ENCODE peak calls at places on chromosome 17, in four cellular contexts. X is A549, N is PC-9, Q is IMR-90. P is an unnamed sample.
A peak's percentile ranks its signal among the peaks of the same experiment; 100 is the strongest.

GRCh38 chr17:43467981-43468541 is 15.7 kb upstream of the DHX8 start:
- DNase-seq in N (no peak), Q (peak; percentile 85), X (no peak), P (no peak)

GRCh38 chr17:74347646-74348045 is 14.0 kb downstream of the BTBD17 start:
- DNase-seq in X (no peak), N (no peak), Q (no peak), P (no peak)

GRCh38 chr17:40371261-40371929 is 6.9 kb upstream of the GJD3 start:
- DNase-seq in X (peak; percentile 70), Q (no peak), N (no peak), P (no peak)

GRCh38 chr17:15332338-15332737 is 9.1 kb downstream of the TEKT3 start:
- DNase-seq in Q (no peak), N (no peak), X (no peak), P (no peak)

GRCh38 chr17:57832711-57833596 is 16.9 kb downstream of the MRPS23 start:
- DNase-seq in N (peak; percentile 37), Q (peak; percentile 76), X (peak; percentile 68), P (peak; percentile 84)

GRCh38 chr17:29870836-29871430 is 59.1 kb downstream of the SSH2 start:
- DNase-seq in X (no peak), N (no peak), Q (no peak), P (no peak)

GRCh38 chr17:2054262-2054739 is 602 bp upstream of the HIC1 start:
- DNase-seq in Q (peak; percentile 55), N (peak; percentile 56), X (peak; percentile 83), P (no peak)

GRCh38 chr17:47633996-47634395 is 15.7 kb upstream of the KPNB1 start:
- DNase-seq in X (no peak), Q (no peak), N (no peak), P (no peak)

GRCh38 chr17:47220531-47220999 is 11.4 kb downstream of the MYL4 start:
- DNase-seq in Q (no peak), X (no peak), N (no peak), P (no peak)

GRCh38 chr17:82806645-82807044 is 33.2 kb downstream of the ZNF750 start:
- DNase-seq in Q (no peak), N (no peak), X (no peak), P (no peak)

GRCh38 chr17:4448197-4448980 is 14.6 kb downstream of the SPNS3 start:
- DNase-seq in X (no peak), Q (no peak), N (no peak), P (no peak)

GRCh38 chr17:80210348-80211108 is 9.6 kb downstream of the SGSH start:
- DNase-seq in N (no peak), Q (no peak), X (no peak), P (no peak)

GRCh38 chr17:1158879-1159278 is 20.9 kb downstream of the ABR start:
- DNase-seq in Q (peak; percentile 84), N (no peak), X (no peak), P (no peak)

GRCh38 chr17:77319211-77320031 is 178.7 kb downstream of the SEC14L1 start:
- DNase-seq in Q (peak; percentile 86), X (peak; percentile 93), N (peak; percentile 83), P (peak; percentile 97)

DNA sequence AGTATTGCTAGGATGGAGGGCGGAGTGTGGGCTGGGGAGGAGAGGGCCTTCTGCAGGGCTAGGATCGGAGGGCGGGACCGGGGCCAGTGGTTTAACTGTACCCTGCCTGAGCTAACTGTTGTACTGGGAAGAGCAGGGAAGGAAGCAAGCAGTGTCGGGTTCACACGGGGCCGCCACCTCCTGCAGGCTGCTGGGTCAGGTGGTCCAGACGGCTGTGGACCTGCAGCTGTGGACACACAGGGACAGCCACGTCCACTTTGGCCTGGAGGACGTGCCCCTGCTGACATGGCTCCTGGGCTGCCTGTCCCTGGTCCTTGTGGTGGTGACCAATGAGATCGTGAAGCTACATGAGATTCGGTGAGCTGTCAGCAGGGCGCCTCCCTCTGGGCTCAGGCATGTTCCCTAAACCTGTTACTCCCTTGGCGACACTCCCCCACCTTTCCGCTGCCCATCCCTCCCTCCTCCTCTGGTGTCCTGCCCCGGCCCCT is 16.6 kb downstream of the CASKIN2 start:
- DNase-seq in X (peak; percentile 44), N (no peak), Q (no peak), P (no peak)
- H3K27ac ChIP-seq in X (no peak overlapping the region), N (no peak overlapping the region), Q (no peak overlapping the region), P (no peak overlapping the region)

DNA sequence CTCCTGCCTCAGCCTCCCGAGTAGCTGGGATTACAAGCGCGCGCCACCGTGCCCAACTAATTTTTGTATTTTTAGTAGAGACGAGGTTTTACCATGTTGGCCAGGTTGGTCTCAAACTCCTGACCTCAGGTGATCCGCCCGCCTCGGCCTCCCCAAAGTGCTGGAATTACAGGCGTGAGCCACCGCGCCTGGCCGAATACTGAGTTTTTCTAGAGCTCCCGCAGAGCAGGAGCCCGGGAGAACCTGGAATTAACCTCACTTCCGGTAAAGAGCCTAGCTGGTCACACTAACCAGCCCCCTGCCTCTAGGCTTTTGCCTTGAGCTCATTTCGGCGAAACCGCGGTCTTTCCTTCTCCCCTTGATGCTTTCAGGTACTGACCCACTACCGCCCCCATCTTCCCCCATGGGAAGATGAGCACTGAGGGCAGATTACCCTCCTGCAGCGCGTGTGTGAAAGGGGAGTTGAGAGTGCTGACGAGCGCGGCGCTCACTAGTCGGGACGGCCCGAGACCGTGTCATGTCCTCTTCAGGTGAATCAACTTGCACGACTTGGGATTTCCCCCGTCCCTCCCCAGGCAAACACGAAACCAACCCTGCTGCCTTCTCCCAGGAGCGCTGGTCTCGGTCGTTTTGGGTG is 743 bp upstream of the NEK8 start:
- DNase-seq in X (peak; percentile 87), Q (peak; percentile 48), N (peak; percentile 60), P (no peak)
- H3K27ac ChIP-seq in X (peak overlapping the region; percentile 98), Q (peak overlapping the region; percentile 84), N (peak overlapping the region; percentile 97), P (peak overlapping the region; percentile 92)

GRCh38 chr17:45020354-45021138 is 30.9 kb downstream of the DCAKD start:
- DNase-seq in Q (peak; percentile 22), X (no peak), N (no peak), P (no peak)

GRCh38 chr17:45016237-45016636 is 35.2 kb downstream of the DCAKD start:
- DNase-seq in Q (no peak), N (no peak), X (no peak), P (no peak)

GRCh38 chr17:45016823-45017222 is 34.6 kb downstream of the DCAKD start:
- DNase-seq in X (peak; percentile 50), N (peak; percentile 11), Q (no peak), P (no peak)

GRCh38 chr17:45019177-45019711 is 32.2 kb downstream of the DCAKD start:
- DNase-seq in N (peak; percentile 55), X (peak; percentile 45), Q (peak; percentile 34), P (no peak)

GRCh38 chr17:45018514-45019176 is 32.8 kb downstream of the DCAKD start:
- DNase-seq in X (no peak), N (peak; percentile 12), Q (peak; percentile 11), P (no peak)
- H3K27ac ChIP-seq in X (peak overlapping the region; percentile 80), N (no peak overlapping the region), Q (peak overlapping the region; percentile 3), P (peak overlapping the region; percentile 80)

DNA sequence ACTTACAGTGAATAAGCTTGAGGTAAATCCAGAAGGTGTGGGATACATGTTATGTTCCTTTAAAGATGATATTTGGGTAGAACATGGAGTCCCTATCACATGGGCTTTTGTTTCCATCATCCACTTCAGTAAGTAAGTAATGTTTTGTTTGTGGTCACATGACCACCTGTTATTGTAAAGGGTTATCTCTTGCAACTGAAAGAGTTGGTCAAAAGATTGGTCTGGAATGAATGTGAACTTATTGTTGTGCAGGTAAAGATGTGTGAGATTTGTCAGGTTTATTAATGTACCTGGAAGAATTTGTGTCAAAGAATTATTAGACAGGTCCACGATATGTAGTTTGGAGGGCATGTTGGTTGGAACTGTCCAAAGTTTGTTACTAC is 1.6 kb downstream of the OMG start:
- DNase-seq in N (no peak), X (no peak), Q (no peak), P (no peak)
- H3K27ac ChIP-seq in N (no peak overlapping the region), X (no peak overlapping the region), Q (no peak overlapping the region), P (no peak overlapping the region)

DNA sequence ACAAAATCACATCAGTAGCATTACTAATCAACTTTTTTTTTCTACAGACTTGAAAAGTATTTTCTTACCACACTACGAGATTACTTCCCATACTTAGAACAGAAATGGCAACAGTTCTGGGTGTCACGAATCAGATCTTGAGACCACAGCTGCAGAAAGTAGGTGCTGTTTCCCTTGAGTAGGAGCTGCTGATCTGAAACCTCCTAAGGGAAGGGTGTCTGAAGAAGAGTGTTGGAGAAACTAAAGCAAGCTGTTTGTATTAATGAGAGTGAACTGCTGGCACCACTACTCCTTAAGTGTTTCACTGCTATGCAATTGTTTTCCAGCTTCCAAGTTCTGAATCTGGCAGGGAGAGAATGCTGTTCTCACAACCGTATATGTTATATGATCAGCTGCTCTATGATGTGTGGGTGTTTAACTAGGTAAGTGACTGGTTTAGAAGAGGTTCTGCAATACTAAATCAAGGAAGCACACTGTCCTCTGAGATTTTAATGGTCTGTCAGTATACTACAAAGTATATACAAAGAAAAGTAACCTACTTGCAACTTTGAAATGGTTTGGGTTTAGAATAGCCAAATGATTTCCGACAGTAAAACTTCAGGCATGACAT is 3.3 kb downstream of the ZNF652 start:
- DNase-seq in X (no peak), Q (no peak), N (no peak), P (no peak)
- H3K27ac ChIP-seq in X (no peak overlapping the region), Q (no peak overlapping the region), N (no peak overlapping the region), P (no peak overlapping the region)

GRCh38 chr17:50884354-50885311 is 18.5 kb upstream of the TOB1 start:
- DNase-seq in X (no peak), Q (no peak), N (peak; percentile 68), P (no peak)
- H3K27ac ChIP-seq in X (peak overlapping the region; percentile 59), Q (no peak overlapping the region), N (peak overlapping the region; percentile 85), P (no peak overlapping the region)

GRCh38 chr17:27559506-27559931 is 71.5 kb upstream of the LGALS9 start:
- DNase-seq in Q (peak; percentile 87), N (no peak), X (no peak), P (no peak)
- H3K27ac ChIP-seq in Q (peak overlapping the region; percentile 86), N (no peak overlapping the region), X (peak overlapping the region; percentile 67), P (peak overlapping the region; percentile 79)

GRCh38 chr17:73066148-73066884 is 26.2 kb downstream of the SLC39A11 start:
- DNase-seq in Q (peak; percentile 67), X (no peak), N (no peak), P (peak; percentile 26)

GRCh38 chr17:73069846-73070245 is 22.6 kb downstream of the SLC39A11 start:
- DNase-seq in N (no peak), X (no peak), Q (no peak), P (no peak)

GRCh38 chr17:73067075-73067474 is 25.4 kb downstream of the SLC39A11 start:
- DNase-seq in N (no peak), X (no peak), Q (peak; percentile 35), P (no peak)

GRCh38 chr17:73069164-73069774 is 23.2 kb downstream of the SLC39A11 start:
- DNase-seq in X (no peak), N (no peak), Q (no peak), P (no peak)

DNA sequence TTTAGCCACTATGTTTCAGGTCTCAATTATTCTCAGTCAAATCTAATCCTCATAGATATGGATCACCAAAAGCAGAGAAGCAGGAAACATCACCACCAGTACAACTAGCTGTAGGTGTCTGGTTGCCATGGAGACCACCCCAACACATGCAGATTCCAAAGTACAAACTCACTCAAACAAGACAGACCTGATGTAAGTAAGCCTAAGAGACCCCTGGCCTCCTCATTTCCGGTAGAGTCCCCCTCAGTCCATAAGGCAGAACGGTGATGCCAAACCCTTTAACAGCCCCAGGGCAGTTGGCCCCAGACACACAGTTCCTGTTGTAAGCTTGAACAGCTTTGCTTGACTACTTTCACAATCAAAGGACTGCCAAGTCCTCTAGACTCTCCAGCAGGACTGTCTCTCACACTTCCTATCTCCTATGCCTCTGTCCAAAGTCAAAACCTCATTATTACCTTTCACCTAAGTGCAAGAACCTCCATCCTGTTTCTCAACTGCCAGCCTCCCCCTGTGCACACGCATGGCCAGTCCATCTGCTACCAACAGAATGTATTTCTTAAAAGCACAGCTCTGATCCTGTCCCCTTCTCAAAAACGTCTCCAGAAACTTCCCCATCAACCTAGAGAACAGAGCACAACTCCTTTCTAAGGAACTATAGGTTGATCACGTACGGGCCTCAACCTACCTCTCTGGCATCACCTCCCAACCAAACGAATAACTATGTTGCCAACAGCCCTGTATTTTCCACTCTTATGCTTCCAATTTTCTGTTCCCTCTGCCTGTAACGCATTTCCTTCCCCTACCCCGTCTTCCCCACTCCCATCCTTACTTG is 23.9 kb downstream of the SLC39A11 start:
- DNase-seq in Q (peak; percentile 92), X (peak; percentile 42), N (peak; percentile 76), P (no peak)
- H3K27ac ChIP-seq in Q (peak overlapping the region; percentile 89), X (no peak overlapping the region), N (peak overlapping the region; percentile 63), P (peak overlapping the region; percentile 52)

P was measured in coronary artery.